ENCODE peak calls at places on chromosomes 11 and 22, in ten cellular contexts. L, U, S, Q, K, H, B, G, I and O are unnamed samples. For H3K9me3, the result is how much of the 10 kb centered on the place peaks cover.

GRCh38 chr11:8732748-8733241 is 50.2 kb downstream of the RPL27A start:
- DNase-seq in L (no peak), U (no peak), S (peak), Q (no peak), K (peak), H (no peak), B (no peak), G (peak), I (peak), O (no peak)

GRCh38 chr11:128289048-128289447 is 298.3 kb downstream of the ETS1 start:
- DNase-seq in L (no peak), U (no peak), S (no peak), Q (no peak), K (no peak), H (no peak), B (no peak), G (no peak), I (no peak), O (no peak)

GRCh38 chr11:62574363-62575057 is 819 bp upstream of the EEF1G start:
- DNase-seq in L (no peak), U (peak), S (peak), Q (peak), K (peak), H (no peak), B (peak), G (peak), I (no peak), O (no peak)

GRCh38 chr11:111814567-111814966 is 48.4 kb upstream of the PPP2R1B start:
- DNase-seq in L (no peak), U (no peak), S (no peak), Q (no peak), K (no peak), H (peak), B (no peak), G (peak), I (no peak), O (no peak)

GRCh38 chr11:2531277-2531986 is 86.6 kb downstream of the KCNQ1 start:
- DNase-seq in L (peak), U (peak), S (peak), Q (peak), K (peak), H (no peak), B (peak), G (peak), I (peak), O (peak)

GRCh38 chr11:65152157-65152556 is 17.8 kb upstream of the SYVN1 start:
- DNase-seq in L (no peak), U (no peak), S (no peak), Q (no peak), K (no peak), H (no peak), B (no peak), G (no peak), I (no peak), O (no peak)

GRCh38 chr11:40393511-40393910 is 1065.9 kb downstream of the LRRC4C start:
- DNase-seq in L (no peak), U (no peak), S (no peak), Q (no peak), K (no peak), H (no peak), B (no peak), G (no peak), I (no peak), O (no peak)

GRCh38 chr22:24284747-24285203 is 14.1 kb downstream of the SPECC1L start:
- DNase-seq in L (no peak), U (no peak), S (no peak), Q (no peak), K (no peak), H (no peak), B (no peak), G (peak), I (peak), O (no peak)

GRCh38 chr22:41976070-41976901 is 7.0 kb downstream of the SEPTIN3 start:
- DNase-seq in L (peak), U (peak), S (peak), Q (peak), K (no peak), H (no peak), B (no peak), G (no peak), I (peak), O (peak)

GRCh38 chr11:118263694-118264567 is at the start of gene MPZL2:
- DNase-seq in L (peak), U (no peak), S (peak), Q (peak), K (peak), H (no peak), B (peak), G (no peak), I (peak), O (no peak)

GRCh38 chr11:10350341-10350740 is 45.5 kb downstream of the ADM start:
- DNase-seq in L (no peak), U (no peak), S (no peak), Q (peak), K (no peak), H (no peak), B (no peak), G (peak), I (peak), O (no peak)

GRCh38 chr11:82521427-82521826 is 212.2 kb downstream of the FAM181B start:
- DNase-seq in L (no peak), U (no peak), S (no peak), Q (no peak), K (peak), H (no peak), B (no peak), G (no peak), I (no peak), O (no peak)

GRCh38 chr22:35369996-35370395 is 10.9 kb upstream of the HMOX1 start:
- DNase-seq in L (no peak), U (no peak), S (no peak), Q (peak), K (no peak), H (no peak), B (no peak), G (no peak), I (no peak), O (no peak)

GRCh38 chr22:49632199-49633009 is 195.3 kb downstream of the BRD1 start:
- DNase-seq in L (no peak), U (peak), S (peak), Q (no peak), K (peak), H (peak), B (peak), G (peak), I (peak), O (no peak)

GRCh38 chr22:10961043-10961860 is 4566.7 kb upstream of the OR11H1 start:
- DNase-seq in L (no peak), U (peak), S (no peak), Q (no peak), K (peak), H (no peak), B (peak), G (no peak), I (no peak), O (no peak)
- H3K9me3 ChIP-seq in L (under half), U (under half), S (under half), Q (under half), K (under half), H (under half), B (half or more), G (under half), I (under half), O (under half)

GRCh38 chr11:134466035-134466908 is 54.2 kb upstream of the B3GAT1 start:
- DNase-seq in L (no peak), U (no peak), S (no peak), Q (no peak), K (no peak), H (no peak), B (peak), G (no peak), I (no peak), O (no peak)

GRCh38 chr11:134464196-134464595 is 52.2 kb upstream of the B3GAT1 start:
- DNase-seq in L (no peak), U (no peak), S (no peak), Q (no peak), K (no peak), H (no peak), B (no peak), G (no peak), I (no peak), O (no peak)

GRCh38 chr11:134466909-134467567 is 55.0 kb upstream of the B3GAT1 start:
- DNase-seq in L (no peak), U (no peak), S (no peak), Q (no peak), K (no peak), H (no peak), B (no peak), G (no peak), I (no peak), O (no peak)

GRCh38 chr11:134463716-134464115 is 51.7 kb upstream of the B3GAT1 start:
- DNase-seq in L (no peak), U (no peak), S (no peak), Q (no peak), K (no peak), H (no peak), B (no peak), G (no peak), I (no peak), O (no peak)

GRCh38 chr11:134464981-134465730 is 53.1 kb upstream of the B3GAT1 start:
- DNase-seq in L (no peak), U (no peak), S (no peak), Q (no peak), K (no peak), H (no peak), B (no peak), G (no peak), I (no peak), O (no peak)
- H3K9me3 ChIP-seq in L (under half), U (under half), S (under half), Q (under half), K (under half), H (under half), B (under half), G (under half), I (under half), O (under half)

DNA sequence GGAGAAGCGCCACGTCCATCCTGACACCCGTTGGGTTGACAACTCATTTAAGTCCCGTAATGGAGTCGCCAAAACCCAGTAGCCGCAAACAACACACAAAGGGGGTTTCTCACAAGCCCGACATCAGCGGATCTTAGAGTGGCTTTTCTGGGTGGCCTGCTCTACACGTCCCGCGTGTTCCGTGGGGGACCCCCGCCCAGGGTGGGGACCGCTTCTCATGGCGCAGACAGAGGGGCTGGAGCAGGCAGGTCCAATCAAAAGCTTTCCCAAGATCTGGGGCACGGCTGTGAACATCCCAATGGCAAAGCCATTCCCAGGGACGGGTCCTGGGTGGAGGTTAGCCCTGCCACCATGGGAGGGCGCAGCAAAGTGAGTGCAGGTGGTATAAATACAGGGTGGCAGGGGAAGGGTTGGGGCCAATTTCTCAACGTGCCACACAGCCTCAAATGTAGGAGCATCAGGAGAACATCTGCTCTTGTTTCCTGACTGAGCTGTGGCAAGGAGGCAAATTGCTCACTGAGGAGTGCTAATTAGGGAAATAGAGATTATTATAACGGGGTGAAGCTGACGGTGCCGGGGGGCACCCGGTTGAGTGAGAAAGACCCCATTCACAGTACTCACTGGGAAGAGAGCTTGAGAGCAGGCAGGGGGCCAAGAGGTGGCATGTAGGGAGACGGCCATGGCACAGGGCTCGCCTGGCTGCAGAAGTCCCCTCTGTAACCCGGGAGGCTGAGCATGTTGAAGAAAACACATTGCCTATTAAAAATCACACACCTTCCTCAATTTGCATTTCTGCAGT is 1447.2 kb downstream of the TBC1D22A start:
- DNase-seq in L (no peak), U (no peak), S (no peak), Q (no peak), K (peak), H (no peak), B (no peak), G (no peak), I (no peak), O (no peak)
- H3K9me3 ChIP-seq in L (under half), U (under half), S (under half), Q (under half), K (under half), H (under half), B (under half), G (half or more), I (under half), O (under half)

DNA sequence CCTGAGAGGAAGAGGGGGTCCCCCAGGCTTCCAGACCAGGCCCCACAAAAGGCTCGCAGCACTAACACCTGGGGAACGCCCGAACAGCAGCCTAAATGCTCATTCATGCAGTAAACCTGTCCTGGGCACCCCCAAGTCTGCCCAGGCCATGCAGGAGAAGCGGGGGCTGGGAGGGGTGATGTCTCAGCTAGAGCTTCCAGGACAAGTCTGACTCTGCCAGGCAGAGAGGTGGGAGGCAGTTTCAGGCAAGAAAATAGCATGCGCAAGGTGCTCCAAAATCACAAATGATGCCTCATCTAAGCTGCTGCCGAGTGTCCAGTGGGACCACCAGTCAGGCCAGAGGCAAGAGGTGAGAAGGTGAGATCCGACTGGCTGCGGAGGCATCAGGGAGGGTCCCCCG is 14.6 kb downstream of the CABP7 start:
- DNase-seq in L (no peak), U (no peak), S (no peak), Q (no peak), K (no peak), H (no peak), B (no peak), G (no peak), I (no peak), O (no peak)
- H3K9me3 ChIP-seq in L (under half), U (under half), S (under half), Q (under half), K (under half), H (under half), B (under half), G (under half), I (under half), O (under half)

DNA sequence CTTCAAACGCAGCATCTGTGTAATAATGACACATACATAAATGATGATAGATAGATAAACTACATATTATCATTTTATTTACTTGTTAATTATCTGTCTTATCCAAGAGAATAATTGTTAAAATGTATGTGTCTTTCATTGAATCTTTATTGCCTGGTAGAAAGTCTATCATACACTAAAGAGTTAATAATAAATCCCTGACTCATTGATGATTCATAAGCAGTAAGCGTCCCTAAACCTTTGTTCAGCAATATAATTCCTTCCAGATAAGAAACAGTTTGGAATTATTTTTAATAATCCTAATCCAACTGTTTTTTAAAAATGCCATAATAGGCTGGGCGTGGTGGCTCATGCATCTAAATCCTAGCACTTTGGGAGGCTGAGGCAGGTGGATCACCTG is 655.6 kb upstream of the CNTN5 start:
- DNase-seq in L (no peak), U (no peak), S (no peak), Q (no peak), K (no peak), H (no peak), B (no peak), G (no peak), I (no peak), O (no peak)
- H3K9me3 ChIP-seq in L (under half), U (under half), S (under half), Q (under half), K (under half), H (under half), B (under half), G (under half), I (under half), O (under half)

GRCh38 chr22:48305726-48306235 is 1521.9 kb downstream of the BRD1 start:
- DNase-seq in L (no peak), U (no peak), S (no peak), Q (no peak), K (no peak), H (no peak), B (no peak), G (no peak), I (no peak), O (no peak)
- H3K9me3 ChIP-seq in L (under half), U (under half), S (under half), Q (under half), K (under half), H (under half), B (under half), G (half or more), I (under half), O (under half)

GRCh38 chr11:34897171-34897870 is 18.9 kb downstream of the APIP start:
- DNase-seq in L (no peak), U (no peak), S (no peak), Q (peak), K (no peak), H (no peak), B (no peak), G (no peak), I (no peak), O (no peak)
- H3K9me3 ChIP-seq in L (under half), U (under half), S (under half), Q (under half), K (under half), H (under half), B (under half), G (under half), I (under half), O (under half)

GRCh38 chr22:47354668-47355387 is 592.4 kb downstream of the TBC1D22A start:
- DNase-seq in L (no peak), U (no peak), S (no peak), Q (no peak), K (no peak), H (no peak), B (no peak), G (no peak), I (no peak), O (no peak)

GRCh38 chr22:47355388-47355725 is 592.9 kb downstream of the TBC1D22A start:
- DNase-seq in L (no peak), U (no peak), S (no peak), Q (no peak), K (no peak), H (no peak), B (no peak), G (no peak), I (no peak), O (no peak)

GRCh38 chr22:47355776-47356432 is 593.5 kb downstream of the TBC1D22A start:
- DNase-seq in L (no peak), U (no peak), S (no peak), Q (no peak), K (no peak), H (no peak), B (no peak), G (no peak), I (no peak), O (no peak)

GRCh38 chr22:47352920-47353700 is 590.7 kb downstream of the TBC1D22A start:
- DNase-seq in L (no peak), U (no peak), S (no peak), Q (no peak), K (no peak), H (no peak), B (no peak), G (no peak), I (no peak), O (no peak)

GRCh38 chr22:47351836-47352579 is 589.6 kb downstream of the TBC1D22A start:
- DNase-seq in L (no peak), U (no peak), S (no peak), Q (no peak), K (no peak), H (no peak), B (no peak), G (no peak), I (no peak), O (no peak)
- H3K9me3 ChIP-seq in L (under half), U (under half), S (under half), Q (under half), K (under half), H (under half), B (under half), G (under half), I (under half), O (under half)